ENCODE peak calls at places on chromosomes 6 and 20, in ten cellular contexts. U, W, Q, R, O, A, Z, I, J and D are unnamed samples.

GRCh38 chr6:169117663-169118062 is 136.0 kb downstream of the THBS2 start:
- DNase-seq in Z (no peak), J (no peak), O (no peak), I (no peak), R (no peak), Q (no peak), A (no peak), W (no peak), U (no peak), D (no peak)

GRCh38 chr6:160069050-160069454 is 52.6 kb upstream of the SLC22A1 start:
- DNase-seq in W (no peak), J (no peak), U (no peak), Z (no peak), Q (no peak), R (no peak), I (no peak), A (peak), O (no peak), D (no peak)

GRCh38 chr6:89317067-89317466 is 2.0 kb upstream of the GABRR2 start:
- DNase-seq in W (no peak), J (no peak), U (no peak), O (no peak), Q (no peak), R (no peak), A (no peak), I (no peak), Z (no peak), D (no peak)

GRCh38 chr20:32333988-32334885 is 23.9 kb upstream of the ASXL1 start:
- DNase-seq in I (no peak), R (peak), W (peak), O (peak), J (peak), U (no peak), Z (no peak), Q (no peak), A (peak), D (no peak)

GRCh38 chr6:53484409-53485280 is 60.3 kb downstream of the GCLC start:
- DNase-seq in W (peak), A (peak), Q (peak), I (peak), U (no peak), Z (peak), R (peak), J (no peak), O (peak), D (no peak)

GRCh38 chr6:150632785-150633465 is 33.2 kb downstream of the PLEKHG1 start:
- DNase-seq in I (no peak), W (no peak), Q (no peak), R (no peak), U (no peak), Z (no peak), J (no peak), O (no peak), A (no peak), D (no peak)

GRCh38 chr6:74480561-74480960 is 725.3 kb downstream of the COL12A1 start:
- DNase-seq in I (no peak), Q (no peak), R (no peak), W (no peak), J (no peak), U (no peak), O (no peak), Z (no peak), A (no peak), D (no peak)

GRCh38 chr6:106750146-106750900 is 120.9 kb downstream of the QRSL1 start:
- DNase-seq in I (no peak), Q (no peak), R (no peak), U (no peak), J (no peak), W (no peak), A (no peak), Z (no peak), O (no peak), D (no peak)

GRCh38 chr6:128655978-128656498 is 135.6 kb upstream of the PTPRK start:
- DNase-seq in U (peak), J (no peak), Z (no peak), A (no peak), R (no peak), I (peak), Q (peak), W (no peak), O (no peak), D (peak)

GRCh38 chr6:70479236-70479635 is 65.9 kb downstream of the FAM135A start:
- DNase-seq in Q (no peak), J (no peak), U (no peak), W (no peak), I (peak), R (no peak), A (no peak), Z (no peak), O (no peak), D (no peak)

GRCh38 chr6:144989319-144990099 is 704.4 kb downstream of the UTRN start:
- DNase-seq in I (no peak), O (no peak), Q (no peak), A (no peak), R (no peak), Z (no peak), J (no peak), W (no peak), U (no peak), D (peak)

DNA sequence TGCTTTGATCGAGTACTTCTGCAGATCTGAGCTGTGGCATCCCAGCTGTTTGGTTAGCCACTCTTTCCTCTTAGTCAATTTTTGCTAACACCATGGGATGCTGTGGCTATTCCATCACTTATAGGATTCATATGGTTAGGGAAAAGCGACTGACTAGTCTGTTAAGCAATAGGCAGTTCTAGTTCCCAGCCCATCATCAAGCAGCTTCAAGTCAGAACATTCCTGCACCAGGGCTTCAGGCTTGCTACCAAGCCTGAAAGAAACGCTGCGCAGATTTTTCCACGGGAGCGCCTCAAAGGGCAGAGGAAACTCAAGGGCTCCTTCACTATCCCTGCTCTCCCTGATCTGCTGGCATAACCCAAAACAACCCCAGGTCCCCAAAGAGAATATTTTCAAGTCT is 159.8 kb upstream of the SUPT3H start:
- DNase-seq in R (no peak), J (no peak), W (no peak), O (no peak), Q (no peak), U (no peak), A (no peak), I (no peak), Z (no peak), D (no peak)
- H3K27ac ChIP-seq in R (no peak), J (no peak), W (no peak), O (no peak), Q (no peak), U (no peak), A (no peak), I (no peak), Z (no peak), D (no peak)

DNA sequence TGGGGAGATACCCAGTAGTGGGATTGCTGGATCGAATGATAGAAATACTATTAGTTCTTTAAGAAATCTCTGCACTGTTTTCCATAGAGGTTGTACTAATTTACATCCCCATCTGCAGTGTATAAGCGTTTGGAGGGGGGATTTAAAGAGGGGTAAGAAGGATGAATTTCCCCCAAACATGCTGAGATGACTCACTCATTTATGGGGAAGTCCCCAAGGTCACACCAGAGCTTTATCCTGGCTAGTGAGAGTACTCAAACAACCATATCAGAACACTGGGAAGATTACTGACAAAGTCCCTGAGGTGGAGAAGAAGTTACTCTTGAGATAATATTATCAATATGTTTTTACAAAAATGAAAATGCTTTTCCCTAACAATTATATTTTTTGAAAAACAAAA is 44.0 kb downstream of the ROS1 start:
- DNase-seq in Z (no peak), J (no peak), I (no peak), W (no peak), Q (no peak), R (no peak), A (no peak), O (no peak), U (no peak), D (no peak)
- H3K27ac ChIP-seq in Z (no peak), J (no peak), I (no peak), W (no peak), Q (no peak), R (no peak), A (no peak), O (no peak), U (no peak), D (no peak)

DNA sequence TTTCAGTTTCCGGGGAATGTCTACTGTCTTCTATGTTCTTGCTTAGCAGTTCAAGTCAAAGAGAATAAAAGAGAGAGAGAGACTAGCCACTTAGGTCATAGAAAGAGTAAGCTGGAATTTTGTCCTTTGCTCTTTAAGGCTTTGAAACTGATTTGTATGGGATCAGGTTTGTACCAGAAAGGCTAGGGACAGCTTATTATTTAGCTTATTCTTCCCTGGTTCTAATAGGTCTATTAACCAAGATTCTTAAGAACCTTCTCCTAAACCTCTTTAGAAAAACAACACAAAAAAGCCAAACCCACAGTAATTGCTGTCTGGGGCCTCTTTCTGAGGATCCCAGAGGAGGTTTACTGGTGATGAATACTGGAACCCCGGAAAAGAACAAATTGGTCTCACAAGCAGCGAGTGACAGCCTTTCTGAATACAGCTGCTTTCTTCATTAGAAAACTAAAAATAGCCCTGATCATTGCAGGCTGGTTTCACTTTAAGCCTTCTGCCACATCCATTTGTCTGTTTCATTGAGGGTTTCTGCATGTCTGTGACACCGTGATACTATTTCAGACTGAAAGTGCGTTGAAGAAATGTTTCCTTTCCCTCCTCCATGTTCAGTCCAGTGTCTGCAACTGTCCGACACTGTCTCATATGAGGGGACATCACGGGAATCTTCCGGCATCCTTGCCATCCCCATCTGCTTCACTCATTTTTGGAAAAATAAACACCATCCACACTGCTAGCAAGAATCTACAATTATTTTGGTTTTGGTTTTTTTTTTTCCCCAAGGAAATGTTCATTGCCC is 75.1 kb upstream of the ATXN1 start:
- DNase-seq in J (no peak), U (no peak), O (no peak), I (peak), Z (peak), A (no peak), R (no peak), W (no peak), Q (no peak), D (no peak)
- H3K27ac ChIP-seq in J (peak), U (no peak), O (no peak), I (peak), Z (peak), A (no peak), R (peak), W (no peak), Q (no peak), D (no peak)

GRCh38 chr6:21664263-21665081 is 70.9 kb downstream of the SOX4 start:
- DNase-seq in Z (peak), J (peak), A (peak), Q (no peak), W (peak), R (peak), O (no peak), I (no peak), U (no peak), D (no peak)
- H3K27ac ChIP-seq in Z (no peak), J (no peak), A (peak), Q (no peak), W (no peak), R (no peak), O (no peak), I (no peak), U (no peak), D (no peak)

GRCh38 chr6:17941318-17941717 is 46.1 kb downstream of the KIF13A start:
- DNase-seq in Z (no peak), U (no peak), I (no peak), J (no peak), O (no peak), Q (no peak), R (no peak), W (no peak), A (no peak), D (no peak)

GRCh38 chr6:17945575-17945974 is 41.9 kb downstream of the KIF13A start:
- DNase-seq in Z (no peak), R (no peak), I (no peak), J (no peak), A (no peak), U (no peak), Q (no peak), O (no peak), W (no peak), D (no peak)

GRCh38 chr6:17949168-17949567 is 38.3 kb downstream of the KIF13A start:
- DNase-seq in W (no peak), J (no peak), O (no peak), U (no peak), I (no peak), Z (no peak), R (no peak), Q (no peak), A (no peak), D (no peak)

GRCh38 chr6:17948725-17949124 is 38.7 kb downstream of the KIF13A start:
- DNase-seq in A (no peak), R (no peak), U (no peak), Q (no peak), O (no peak), J (no peak), W (no peak), I (no peak), Z (no peak), D (no peak)

GRCh38 chr6:17945111-17945510 is 42.3 kb downstream of the KIF13A start:
- DNase-seq in W (no peak), I (no peak), J (no peak), O (no peak), A (no peak), R (no peak), Q (no peak), Z (no peak), U (no peak), D (no peak)
- H3K27ac ChIP-seq in W (no peak), I (no peak), J (peak), O (no peak), A (no peak), R (no peak), Q (no peak), Z (no peak), U (no peak), D (no peak)

DNA sequence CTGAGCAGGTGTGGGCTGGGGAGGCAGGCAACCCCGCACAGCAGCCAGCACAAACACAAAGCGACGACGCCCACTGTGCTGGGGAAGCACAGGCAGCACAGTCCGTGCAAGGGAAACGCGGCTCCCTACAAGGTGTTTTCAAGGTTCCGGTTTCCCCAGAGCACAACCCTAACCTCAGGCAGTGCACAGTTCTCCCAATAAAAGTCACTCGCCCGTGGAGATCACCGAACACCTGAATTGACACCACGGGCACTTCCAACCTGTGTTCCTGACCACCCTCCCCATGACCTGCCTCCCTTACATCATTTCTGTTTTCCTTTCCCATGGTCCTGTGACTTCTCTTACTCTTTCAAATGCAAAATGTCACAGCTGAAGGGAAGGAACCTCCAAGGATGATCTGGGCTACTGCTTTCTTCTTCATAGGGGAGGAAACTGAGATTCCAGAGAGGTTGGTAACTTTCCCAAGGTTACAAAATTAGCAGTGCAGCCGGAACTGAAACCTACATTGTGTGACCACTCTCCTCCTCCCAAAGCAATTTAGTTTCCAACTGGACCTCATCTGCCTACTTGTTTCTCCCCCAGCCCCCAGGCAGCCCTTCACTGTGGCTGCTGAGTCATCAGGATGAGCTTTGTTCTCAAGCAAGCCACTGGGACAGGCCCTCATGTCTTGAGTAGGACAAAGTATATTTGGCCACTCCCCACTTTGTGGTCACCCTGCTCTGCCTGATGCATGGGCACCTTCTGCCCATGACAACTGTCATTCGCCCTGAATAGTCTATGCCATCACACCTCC is 125.3 kb downstream of the ATXN1 start:
- DNase-seq in U (peak), Z (no peak), W (no peak), R (no peak), Q (peak), O (no peak), I (peak), A (no peak), J (no peak), D (peak)
- H3K27ac ChIP-seq in U (peak), Z (peak), W (no peak), R (no peak), Q (no peak), O (no peak), I (no peak), A (no peak), J (no peak), D (peak)

DNA sequence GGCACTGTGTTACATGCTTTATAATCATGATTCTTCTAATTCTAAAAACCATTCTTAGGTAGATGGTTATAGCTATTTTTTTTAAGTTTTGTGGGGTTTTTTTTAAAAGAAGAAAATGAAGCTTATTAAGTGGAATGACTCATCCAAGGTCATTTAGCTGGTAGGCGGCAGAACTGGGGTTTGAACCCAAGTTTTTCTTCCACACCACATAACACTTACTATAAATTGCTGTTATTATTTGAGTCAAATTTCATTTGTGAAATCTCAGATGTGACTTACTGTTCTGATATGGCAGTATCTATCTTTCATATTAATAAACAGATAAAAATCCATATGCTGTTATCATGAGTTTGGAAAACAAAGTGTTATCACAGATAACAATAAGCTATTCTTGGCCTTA is 10.4 kb upstream of the COL10A1 start:
- DNase-seq in I (no peak), A (no peak), W (no peak), R (no peak), O (no peak), J (no peak), Q (no peak), Z (no peak), U (no peak), D (no peak)
- H3K27ac ChIP-seq in I (no peak), A (no peak), W (no peak), R (no peak), O (no peak), J (no peak), Q (no peak), Z (no peak), U (no peak), D (no peak)

GRCh38 chr6:43493230-43493629 is 15.9 kb downstream of the TJAP1 start:
- DNase-seq in O (no peak), I (no peak), A (no peak), Q (no peak), W (no peak), Z (no peak), R (no peak), J (no peak), U (no peak), D (no peak)
- H3K27ac ChIP-seq in O (no peak), I (no peak), A (no peak), Q (no peak), W (no peak), Z (no peak), R (no peak), J (no peak), U (no peak), D (peak)

GRCh38 chr6:116997496-116997895 is 120.5 kb downstream of the RFX6 start:
- DNase-seq in Q (no peak), O (no peak), I (no peak), U (no peak), R (no peak), A (no peak), J (no peak), Z (no peak), W (no peak), D (no peak)
- H3K27ac ChIP-seq in Q (no peak), O (no peak), I (no peak), U (no peak), R (no peak), A (no peak), J (no peak), Z (no peak), W (no peak), D (no peak)